ENCODE peak calls at places on chromosomes 13 and 19, in five cellular contexts. One of them, this sample, is unnamed.

GRCh38 chr19:4539697-4540581 is at the start of gene LRG1:
- DNase-seq in lower lobe of right lung: peak; percentile 88
- DNase-seq in adrenal gland: peak; percentile 71
- DNase-seq in body of pancreas: peak; percentile 91
- DNase-seq in astrocyte of the cerebellum: no peak
- DNase-seq in this sample: no peak

GRCh38 chr19:50718255-50719118 is 1.1 kb downstream of the SHANK1 start:
- DNase-seq in lower lobe of right lung: no peak
- DNase-seq in adrenal gland: no peak
- DNase-seq in body of pancreas: no peak
- DNase-seq in astrocyte of the cerebellum: no peak
- DNase-seq in this sample: no peak

GRCh38 chr19:46786236-46787039 is 2.0 kb downstream of the SLC1A5 start:
- DNase-seq in lower lobe of right lung: peak; percentile 78
- DNase-seq in adrenal gland: peak; percentile 80
- DNase-seq in body of pancreas: peak; percentile 50
- DNase-seq in astrocyte of the cerebellum: no peak
- DNase-seq in this sample: no peak

GRCh38 chr13:46598140-46598819 is 45.3 kb downstream of the LRCH1 start:
- DNase-seq in lower lobe of right lung: no peak
- DNase-seq in adrenal gland: no peak
- DNase-seq in body of pancreas: no peak
- DNase-seq in astrocyte of the cerebellum: no peak
- DNase-seq in this sample: no peak

GRCh38 chr13:19607523-19608078 is 25.9 kb upstream of the MPHOSPH8 start:
- DNase-seq in lower lobe of right lung: no peak
- DNase-seq in adrenal gland: no peak
- DNase-seq in body of pancreas: no peak
- DNase-seq in astrocyte of the cerebellum: no peak
- DNase-seq in this sample: no peak

GRCh38 chr19:5131031-5131865 is 162.3 kb downstream of the KDM4B start:
- DNase-seq in lower lobe of right lung: no peak
- DNase-seq in adrenal gland: no peak
- DNase-seq in body of pancreas: no peak
- DNase-seq in astrocyte of the cerebellum: no peak
- DNase-seq in this sample: no peak

GRCh38 chr13:48156466-48156865 is 61.6 kb upstream of the MED4 start:
- DNase-seq in lower lobe of right lung: no peak
- DNase-seq in adrenal gland: no peak
- DNase-seq in body of pancreas: no peak
- DNase-seq in astrocyte of the cerebellum: no peak
- DNase-seq in this sample: no peak

GRCh38 chr19:9644472-9644871 is 23.4 kb upstream of the ZNF561 start:
- DNase-seq in lower lobe of right lung: no peak
- DNase-seq in adrenal gland: no peak
- DNase-seq in body of pancreas: no peak
- DNase-seq in astrocyte of the cerebellum: no peak
- DNase-seq in this sample: no peak

GRCh38 chr13:99798756-99799155 is 172.8 kb downstream of the ZIC5 start:
- DNase-seq in lower lobe of right lung: no peak
- DNase-seq in adrenal gland: no peak
- DNase-seq in body of pancreas: no peak
- DNase-seq in astrocyte of the cerebellum: no peak
- DNase-seq in this sample: no peak

GRCh38 chr13:32425158-32425557 is 2.8 kb downstream of the N4BP2L1 start:
- DNase-seq in lower lobe of right lung: no peak
- DNase-seq in adrenal gland: no peak
- DNase-seq in body of pancreas: no peak
- DNase-seq in astrocyte of the cerebellum: no peak
- DNase-seq in this sample: no peak

GRCh38 chr19:45809643-45810159 is 5.4 kb downstream of the RSPH6A start:
- DNase-seq in lower lobe of right lung: no peak
- DNase-seq in adrenal gland: no peak
- DNase-seq in body of pancreas: no peak
- DNase-seq in astrocyte of the cerebellum: peak; percentile 37
- DNase-seq in this sample: peak; percentile 40

GRCh38 chr19:48591021-48591420 is 15.5 kb upstream of the SPACA4 start:
- DNase-seq in lower lobe of right lung: no peak
- DNase-seq in adrenal gland: no peak
- DNase-seq in body of pancreas: no peak
- DNase-seq in astrocyte of the cerebellum: no peak
- DNase-seq in this sample: no peak

GRCh38 chr19:30428856-30429255 is 56.7 kb downstream of the ZNF536 start:
- DNase-seq in lower lobe of right lung: no peak
- DNase-seq in adrenal gland: peak; percentile 38
- DNase-seq in body of pancreas: no peak
- DNase-seq in astrocyte of the cerebellum: no peak
- DNase-seq in this sample: no peak

GRCh38 chr19:39434123-39435076 is 1.3 kb downstream of the RPS16 start:
- DNase-seq in lower lobe of right lung: no peak
- DNase-seq in adrenal gland: no peak
- DNase-seq in body of pancreas: no peak
- DNase-seq in astrocyte of the cerebellum: no peak
- DNase-seq in this sample: no peak

GRCh38 chr19:48975947-48976847 is 11.1 kb downstream of the FTL start:
- DNase-seq in lower lobe of right lung: no peak
- DNase-seq in adrenal gland: no peak
- DNase-seq in body of pancreas: no peak
- DNase-seq in astrocyte of the cerebellum: no peak
- DNase-seq in this sample: no peak

GRCh38 chr13:19055611-19056010 is 126.0 kb downstream of the TUBA3C start:
- DNase-seq in lower lobe of right lung: no peak
- DNase-seq in adrenal gland: no peak
- DNase-seq in body of pancreas: no peak
- DNase-seq in astrocyte of the cerebellum: no peak
- DNase-seq in this sample: no peak

GRCh38 chr19:45889210-45889885 is 3.4 kb upstream of the IRF2BP1 start:
- DNase-seq in lower lobe of right lung: no peak
- DNase-seq in adrenal gland: no peak
- DNase-seq in body of pancreas: no peak
- DNase-seq in astrocyte of the cerebellum: no peak
- DNase-seq in this sample: no peak

GRCh38 chr19:7978196-7978825 is 27.1 kb downstream of the ELAVL1 start:
- DNase-seq in lower lobe of right lung: peak; percentile 31
- DNase-seq in adrenal gland: no peak
- DNase-seq in body of pancreas: no peak
- DNase-seq in astrocyte of the cerebellum: no peak
- DNase-seq in this sample: no peak

GRCh38 chr13:21625366-21625765 is 21.4 kb upstream of the MICU2 start:
- DNase-seq in lower lobe of right lung: no peak
- DNase-seq in adrenal gland: peak; percentile 62
- DNase-seq in body of pancreas: no peak
- DNase-seq in astrocyte of the cerebellum: no peak
- DNase-seq in this sample: no peak

GRCh38 chr19:38805180-38805579 is 7.6 kb downstream of the LGALS4 start:
- DNase-seq in lower lobe of right lung: no peak
- DNase-seq in adrenal gland: no peak
- DNase-seq in body of pancreas: no peak
- DNase-seq in astrocyte of the cerebellum: no peak
- DNase-seq in this sample: no peak

GRCh38 chr19:13091400-13092161 is 11.1 kb downstream of the LYL1 start:
- DNase-seq in lower lobe of right lung: no peak
- DNase-seq in adrenal gland: no peak
- DNase-seq in body of pancreas: no peak
- DNase-seq in astrocyte of the cerebellum: peak; percentile 82
- DNase-seq in this sample: no peak

GRCh38 chr19:43534305-43534612 is 1.3 kb downstream of the ZNF575 start:
- DNase-seq in lower lobe of right lung: no peak
- DNase-seq in adrenal gland: no peak
- DNase-seq in body of pancreas: no peak
- DNase-seq in astrocyte of the cerebellum: no peak
- DNase-seq in this sample: no peak

GRCh38 chr19:43534811-43535761 is 2.1 kb downstream of the ZNF575 start:
- DNase-seq in lower lobe of right lung: peak; percentile 63
- DNase-seq in adrenal gland: peak; percentile 86
- DNase-seq in body of pancreas: peak; percentile 72
- DNase-seq in astrocyte of the cerebellum: peak; percentile 46
- DNase-seq in this sample: no peak

GRCh38 chr19:43533546-43534304 is 737 bp downstream of the ZNF575 start:
- DNase-seq in lower lobe of right lung: peak; percentile 99
- DNase-seq in adrenal gland: peak; percentile 100
- DNase-seq in body of pancreas: peak; percentile 97
- DNase-seq in astrocyte of the cerebellum: peak; percentile 99
- DNase-seq in this sample: peak; percentile 89

GRCh38 chr19:43532571-43532961 is 422 bp upstream of the ZNF575 start:
- DNase-seq in lower lobe of right lung: peak; percentile 76
- DNase-seq in adrenal gland: no peak
- DNase-seq in body of pancreas: peak; percentile 23
- DNase-seq in astrocyte of the cerebellum: no peak
- DNase-seq in this sample: no peak

DNA sequence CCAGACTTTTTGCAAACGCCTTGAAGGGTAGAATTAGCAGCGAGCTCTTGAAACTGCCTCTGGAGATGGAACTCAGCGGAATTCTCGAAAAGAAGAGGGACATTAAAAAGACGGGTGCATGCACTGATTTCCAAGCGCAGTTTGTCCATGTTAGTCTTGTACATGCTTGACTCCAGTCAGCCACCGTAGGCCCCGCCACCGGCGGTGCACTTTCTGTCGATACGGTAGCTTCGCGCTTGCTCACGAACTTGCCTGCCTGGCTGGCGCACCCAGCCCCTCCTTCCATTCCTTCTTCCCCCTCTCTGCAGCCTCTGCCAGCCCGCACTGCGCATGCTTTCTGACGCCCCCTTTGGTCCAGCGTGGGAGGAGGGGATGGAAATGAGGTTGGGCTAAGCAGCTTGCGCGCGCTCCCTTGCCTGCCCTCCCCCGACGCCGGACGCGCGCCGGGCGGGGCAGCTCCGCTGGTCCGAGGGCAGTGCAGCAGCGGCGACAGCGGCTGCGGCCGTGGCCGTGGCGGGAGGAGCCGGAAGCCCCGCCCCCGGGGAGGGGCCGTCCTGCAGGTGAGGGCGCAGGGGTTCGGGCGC is at the start of gene ZNF575:
- DNase-seq in lower lobe of right lung: peak; percentile 92
- DNase-seq in adrenal gland: peak; percentile 96
- DNase-seq in body of pancreas: peak; percentile 85
- DNase-seq in astrocyte of the cerebellum: peak; percentile 84
- DNase-seq in this sample: no peak
- TF ChIP-seq CTCF in lower lobe of right lung: peak; percentile 10
- TF ChIP-seq CTCF in adrenal gland: no peak
- TF ChIP-seq CTCF in body of pancreas: peak; percentile 1
- TF ChIP-seq CTCF in astrocyte of the cerebellum: no peak
- TF ChIP-seq CTCF in this sample: no peak

DNA sequence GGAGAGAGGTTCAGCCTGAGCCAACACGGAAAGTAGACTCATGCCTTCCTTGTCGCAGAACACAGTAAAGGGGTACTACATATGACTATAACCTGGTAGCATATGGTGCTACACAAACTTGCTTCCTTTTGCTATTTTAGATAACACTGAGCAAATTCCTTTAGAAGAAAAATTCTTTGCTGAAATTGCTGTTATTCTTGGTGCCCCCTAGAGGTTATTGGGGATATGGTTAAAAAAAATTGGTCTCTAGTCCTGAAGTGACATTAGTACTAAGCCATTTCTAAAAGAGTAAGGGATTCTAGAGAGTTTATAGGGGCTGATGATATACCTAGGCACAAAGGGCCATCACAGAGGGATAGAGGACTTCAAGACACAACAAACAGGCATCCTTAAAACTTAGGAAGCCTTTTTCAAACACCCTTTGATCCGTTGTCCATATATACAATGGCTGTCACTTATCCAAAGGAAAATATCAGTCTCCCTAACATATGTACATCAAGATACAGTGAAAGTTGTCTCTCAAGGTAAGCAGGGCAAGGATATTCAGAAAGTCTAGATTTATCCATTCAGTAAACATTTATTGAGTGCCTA is 13.9 kb upstream of the HS6ST3 start:
- DNase-seq in lower lobe of right lung: no peak
- DNase-seq in adrenal gland: no peak
- DNase-seq in body of pancreas: no peak
- DNase-seq in astrocyte of the cerebellum: no peak
- DNase-seq in this sample: no peak
- TF ChIP-seq CTCF in lower lobe of right lung: peak; percentile 47
- TF ChIP-seq CTCF in adrenal gland: peak; percentile 58
- TF ChIP-seq CTCF in body of pancreas: peak; percentile 65
- TF ChIP-seq CTCF in astrocyte of the cerebellum: peak; percentile 52
- TF ChIP-seq CTCF in this sample: peak; percentile 70

DNA sequence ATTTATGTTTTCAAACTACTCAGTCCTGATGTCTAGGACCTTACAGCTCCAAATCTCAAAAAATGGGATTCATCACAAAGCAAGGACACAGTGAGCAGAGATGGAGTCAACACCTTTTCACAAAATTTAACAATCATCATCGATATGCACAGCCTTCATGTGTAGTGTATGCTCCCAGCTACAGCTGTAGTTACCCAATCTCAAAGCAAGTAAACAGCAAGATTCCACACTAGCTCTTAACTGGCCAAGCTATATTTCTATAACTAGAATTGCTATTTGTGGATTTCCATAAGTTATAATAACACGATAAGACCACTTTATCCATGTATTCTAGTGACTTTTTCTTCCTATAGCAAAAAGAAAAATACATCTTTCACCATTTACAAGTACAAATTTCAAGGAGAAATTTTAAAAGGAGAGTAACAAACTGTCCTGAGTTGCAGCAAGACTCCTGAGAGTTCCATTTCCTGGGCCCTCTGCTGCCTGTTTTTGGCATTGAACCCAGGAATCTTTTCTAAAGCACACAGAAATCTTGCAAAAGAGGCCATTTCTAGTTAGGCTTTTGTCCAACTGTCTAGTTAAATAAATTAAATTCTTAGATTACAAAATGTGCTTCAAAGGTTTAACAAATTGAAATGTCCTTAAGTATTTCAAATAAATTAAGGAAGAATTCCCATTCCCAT is 460.6 kb downstream of the FGF14 start:
- DNase-seq in lower lobe of right lung: no peak
- DNase-seq in adrenal gland: peak; percentile 59
- DNase-seq in body of pancreas: no peak
- DNase-seq in astrocyte of the cerebellum: no peak
- DNase-seq in this sample: no peak
- TF ChIP-seq CTCF in lower lobe of right lung: peak; percentile 17
- TF ChIP-seq CTCF in adrenal gland: peak; percentile 35
- TF ChIP-seq CTCF in body of pancreas: no peak
- TF ChIP-seq CTCF in astrocyte of the cerebellum: peak; percentile 44
- TF ChIP-seq CTCF in this sample: peak; percentile 63

DNA sequence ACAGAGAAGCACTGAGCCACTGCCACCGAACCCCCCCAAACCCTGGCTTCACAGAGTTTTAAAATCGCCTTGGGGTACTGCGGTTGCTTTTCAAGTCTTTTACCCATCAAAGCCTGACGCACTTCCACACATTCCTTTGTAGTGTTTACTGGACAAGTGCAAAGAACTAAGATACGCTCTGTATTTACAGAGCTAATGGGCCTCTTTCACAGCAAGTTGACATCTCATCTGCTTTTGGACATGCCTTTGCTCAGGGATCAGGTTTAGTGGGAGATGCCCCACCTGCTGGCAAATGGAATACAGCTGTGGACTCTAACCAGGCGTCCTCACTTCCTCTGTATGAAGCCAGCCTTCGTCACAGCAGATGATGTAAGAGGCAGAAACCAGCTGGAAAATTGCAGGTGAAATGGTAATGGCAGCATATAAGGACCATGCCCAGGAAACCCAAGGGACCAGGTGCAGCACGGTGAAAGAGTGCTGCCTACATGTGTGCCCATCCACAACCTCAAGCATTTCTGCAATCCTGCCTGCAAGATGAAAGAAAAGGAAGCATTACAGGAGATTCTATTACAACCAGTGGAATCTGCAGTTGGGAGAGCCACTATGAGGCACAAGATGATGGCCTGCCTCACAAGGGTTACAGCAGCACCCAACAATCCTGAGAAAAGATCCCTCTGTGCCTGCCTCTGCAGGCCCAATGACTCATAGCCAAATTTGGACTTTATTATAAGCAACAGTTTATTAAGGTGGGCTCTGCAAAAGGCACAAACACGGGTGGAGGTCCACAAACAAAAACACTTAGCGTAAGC is 34.7 kb downstream of the BRD4 start:
- DNase-seq in lower lobe of right lung: no peak
- DNase-seq in adrenal gland: no peak
- DNase-seq in body of pancreas: peak; percentile 22
- DNase-seq in astrocyte of the cerebellum: no peak
- DNase-seq in this sample: no peak
- TF ChIP-seq CTCF in lower lobe of right lung: no peak
- TF ChIP-seq CTCF in adrenal gland: no peak
- TF ChIP-seq CTCF in body of pancreas: peak; percentile 13
- TF ChIP-seq CTCF in astrocyte of the cerebellum: peak; percentile 23
- TF ChIP-seq CTCF in this sample: peak; percentile 36